ENCODE peak calls at places on chromosomes 1 and 21, in nine cellular contexts. One of them, this sample, is unnamed.

GRCh38 chr1:117607471-117607870 is 1.6 kb downstream of the TENT5C start:
- DNase-seq in A673: peak
- DNase-seq in heart left ventricle: peak
- DNase-seq in CD8-positive, alpha-beta T cell: peak
- DNase-seq in CD4-positive, alpha-beta memory T cell: peak
- DNase-seq in astrocyte: peak
- DNase-seq in fibroblast of lung: no peak
- DNase-seq in lung: peak
- DNase-seq in tibial nerve: no peak
- DNase-seq in this sample: peak

GRCh38 chr1:211229365-211229759 is 29.8 kb upstream of the RCOR3 start:
- DNase-seq in tibial nerve: no peak
- DNase-seq in A673: no peak
- DNase-seq in CD4-positive, alpha-beta memory T cell: no peak
- DNase-seq in astrocyte: no peak
- DNase-seq in heart left ventricle: no peak
- DNase-seq in fibroblast of lung: no peak
- DNase-seq in lung: no peak
- DNase-seq in CD8-positive, alpha-beta T cell: peak
- DNase-seq in this sample: no peak

GRCh38 chr21:17390575-17390974 is 122.3 kb upstream of the CXADR start:
- DNase-seq in fibroblast of lung: no peak
- DNase-seq in CD8-positive, alpha-beta T cell: no peak
- DNase-seq in CD4-positive, alpha-beta memory T cell: no peak
- DNase-seq in A673: peak
- DNase-seq in astrocyte: no peak
- DNase-seq in lung: no peak
- DNase-seq in tibial nerve: no peak
- DNase-seq in heart left ventricle: no peak
- DNase-seq in this sample: no peak

GRCh38 chr1:210076620-210077019 is 138.6 kb downstream of the SYT14 start:
- DNase-seq in fibroblast of lung: no peak
- DNase-seq in astrocyte: no peak
- DNase-seq in lung: no peak
- DNase-seq in A673: no peak
- DNase-seq in CD8-positive, alpha-beta T cell: no peak
- DNase-seq in CD4-positive, alpha-beta memory T cell: no peak
- DNase-seq in heart left ventricle: no peak
- DNase-seq in tibial nerve: no peak
- DNase-seq in this sample: no peak

GRCh38 chr1:156102634-156103511 is 11.6 kb upstream of the LMNA start:
- DNase-seq in heart left ventricle: peak
- DNase-seq in astrocyte: peak
- DNase-seq in tibial nerve: no peak
- DNase-seq in CD8-positive, alpha-beta T cell: no peak
- DNase-seq in CD4-positive, alpha-beta memory T cell: no peak
- DNase-seq in A673: no peak
- DNase-seq in fibroblast of lung: peak
- DNase-seq in lung: no peak
- DNase-seq in this sample: no peak

GRCh38 chr1:68916227-68916853 is 419.5 kb upstream of the DEPDC1 start:
- DNase-seq in astrocyte: peak
- DNase-seq in CD4-positive, alpha-beta memory T cell: no peak
- DNase-seq in tibial nerve: peak
- DNase-seq in heart left ventricle: peak
- DNase-seq in lung: no peak
- DNase-seq in CD8-positive, alpha-beta T cell: no peak
- DNase-seq in fibroblast of lung: peak
- DNase-seq in A673: no peak
- DNase-seq in this sample: peak

GRCh38 chr21:45388611-45389296 is 16.2 kb upstream of the COL18A1 start:
- DNase-seq in astrocyte: no peak
- DNase-seq in heart left ventricle: no peak
- DNase-seq in CD4-positive, alpha-beta memory T cell: no peak
- DNase-seq in lung: no peak
- DNase-seq in tibial nerve: no peak
- DNase-seq in fibroblast of lung: no peak
- DNase-seq in A673: no peak
- DNase-seq in CD8-positive, alpha-beta T cell: no peak
- DNase-seq in this sample: peak

GRCh38 chr1:43953361-43953760 is 6.6 kb downstream of the IPO13 start:
- DNase-seq in tibial nerve: no peak
- DNase-seq in astrocyte: no peak
- DNase-seq in A673: no peak
- DNase-seq in lung: no peak
- DNase-seq in CD4-positive, alpha-beta memory T cell: no peak
- DNase-seq in fibroblast of lung: no peak
- DNase-seq in heart left ventricle: no peak
- DNase-seq in CD8-positive, alpha-beta T cell: no peak
- DNase-seq in this sample: no peak

GRCh38 chr1:1551524-1552262 is 11.3 kb upstream of the TMEM240 start:
- DNase-seq in CD4-positive, alpha-beta memory T cell: no peak
- DNase-seq in A673: no peak
- DNase-seq in heart left ventricle: no peak
- DNase-seq in CD8-positive, alpha-beta T cell: no peak
- DNase-seq in tibial nerve: no peak
- DNase-seq in lung: no peak
- DNase-seq in astrocyte: no peak
- DNase-seq in fibroblast of lung: no peak
- DNase-seq in this sample: no peak

GRCh38 chr1:7930547-7931445 is 9.8 kb downstream of the TNFRSF9 start:
- DNase-seq in A673: no peak
- DNase-seq in astrocyte: no peak
- DNase-seq in fibroblast of lung: no peak
- DNase-seq in CD8-positive, alpha-beta T cell: no peak
- DNase-seq in tibial nerve: no peak
- DNase-seq in heart left ventricle: no peak
- DNase-seq in CD4-positive, alpha-beta memory T cell: peak
- DNase-seq in lung: no peak
- DNase-seq in this sample: no peak

GRCh38 chr1:155897746-155898145 is 13.4 kb downstream of the RIT1 start:
- DNase-seq in A673: peak
- DNase-seq in astrocyte: no peak
- DNase-seq in fibroblast of lung: no peak
- DNase-seq in CD8-positive, alpha-beta T cell: no peak
- DNase-seq in lung: no peak
- DNase-seq in heart left ventricle: no peak
- DNase-seq in CD4-positive, alpha-beta memory T cell: no peak
- DNase-seq in tibial nerve: no peak
- DNase-seq in this sample: no peak

GRCh38 chr1:22708777-22709176 is 1.9 kb upstream of the EPHB2 start:
- DNase-seq in lung: no peak
- DNase-seq in astrocyte: no peak
- DNase-seq in CD8-positive, alpha-beta T cell: no peak
- DNase-seq in fibroblast of lung: no peak
- DNase-seq in A673: no peak
- DNase-seq in tibial nerve: no peak
- DNase-seq in CD4-positive, alpha-beta memory T cell: no peak
- DNase-seq in heart left ventricle: no peak
- DNase-seq in this sample: no peak

GRCh38 chr1:22711071-22711470 is 432 bp downstream of the EPHB2 start:
- DNase-seq in CD8-positive, alpha-beta T cell: no peak
- DNase-seq in astrocyte: no peak
- DNase-seq in lung: no peak
- DNase-seq in heart left ventricle: no peak
- DNase-seq in fibroblast of lung: no peak
- DNase-seq in A673: no peak
- DNase-seq in CD4-positive, alpha-beta memory T cell: no peak
- DNase-seq in tibial nerve: no peak
- DNase-seq in this sample: no peak

GRCh38 chr1:22709891-22710687 is 550 bp upstream of the EPHB2 start:
- DNase-seq in CD8-positive, alpha-beta T cell: no peak
- DNase-seq in astrocyte: peak
- DNase-seq in heart left ventricle: peak
- DNase-seq in fibroblast of lung: peak
- DNase-seq in lung: no peak
- DNase-seq in tibial nerve: peak
- DNase-seq in A673: peak
- DNase-seq in CD4-positive, alpha-beta memory T cell: no peak
- DNase-seq in this sample: peak

GRCh38 chr1:22710688-22711024 is at the start of gene EPHB2:
- DNase-seq in astrocyte: no peak
- DNase-seq in lung: no peak
- DNase-seq in A673: peak
- DNase-seq in heart left ventricle: peak
- DNase-seq in tibial nerve: no peak
- DNase-seq in CD4-positive, alpha-beta memory T cell: no peak
- DNase-seq in CD8-positive, alpha-beta T cell: no peak
- DNase-seq in fibroblast of lung: peak
- DNase-seq in this sample: no peak

DNA sequence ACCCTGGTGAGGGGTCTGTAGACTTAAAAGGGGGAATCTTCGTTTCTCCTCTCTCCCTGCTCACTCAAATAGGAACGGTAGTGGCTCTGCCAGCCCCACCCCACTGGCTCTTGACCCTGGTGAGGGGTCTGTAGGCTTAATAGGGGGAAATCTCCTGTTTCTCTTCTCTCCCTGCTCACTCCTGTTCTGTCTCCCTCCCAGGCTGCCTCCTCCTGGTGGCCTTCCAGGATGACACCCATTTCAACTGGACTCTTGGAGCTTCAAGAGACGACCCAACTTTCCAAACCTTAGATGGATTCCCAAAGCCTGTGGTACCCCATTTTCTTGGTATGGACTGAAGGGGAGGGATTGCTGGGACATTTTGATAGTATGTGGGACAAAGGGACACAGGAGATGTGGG is 1.4 kb upstream of the EPHB2 start:
- DNase-seq in CD8-positive, alpha-beta T cell: no peak
- DNase-seq in astrocyte: no peak
- DNase-seq in heart left ventricle: no peak
- DNase-seq in lung: no peak
- DNase-seq in fibroblast of lung: no peak
- DNase-seq in CD4-positive, alpha-beta memory T cell: no peak
- DNase-seq in tibial nerve: no peak
- DNase-seq in A673: no peak
- DNase-seq in this sample: no peak
- H3K27ac ChIP-seq in CD8-positive, alpha-beta T cell: no peak
- H3K27ac ChIP-seq in astrocyte: no peak
- H3K27ac ChIP-seq in heart left ventricle: no peak
- H3K27ac ChIP-seq in lung: no peak
- H3K27ac ChIP-seq in fibroblast of lung: no peak
- H3K27ac ChIP-seq in CD4-positive, alpha-beta memory T cell: no peak
- H3K27ac ChIP-seq in tibial nerve: no peak
- H3K27ac ChIP-seq in A673: no peak
- H3K27ac ChIP-seq in this sample: no peak

GRCh38 chr1:12594966-12595838 is 22.8 kb downstream of the DHRS3 start:
- DNase-seq in fibroblast of lung: peak
- DNase-seq in astrocyte: peak
- DNase-seq in heart left ventricle: peak
- DNase-seq in lung: peak
- DNase-seq in CD4-positive, alpha-beta memory T cell: no peak
- DNase-seq in CD8-positive, alpha-beta T cell: peak
- DNase-seq in A673: no peak
- DNase-seq in tibial nerve: no peak
- DNase-seq in this sample: peak
- H3K4me3 ChIP-seq in fibroblast of lung: no peak
- H3K4me3 ChIP-seq in astrocyte: peak
- H3K4me3 ChIP-seq in heart left ventricle: peak
- H3K4me3 ChIP-seq in lung: no peak
- H3K4me3 ChIP-seq in CD4-positive, alpha-beta memory T cell: no peak
- H3K4me3 ChIP-seq in CD8-positive, alpha-beta T cell: peak
- H3K4me3 ChIP-seq in A673: no peak
- H3K4me3 ChIP-seq in tibial nerve: peak
- H3K4me3 ChIP-seq in this sample: peak

GRCh38 chr1:59917026-59917784 is 9.4 kb downstream of the CYP2J2 start:
- DNase-seq in A673: no peak
- DNase-seq in CD8-positive, alpha-beta T cell: no peak
- DNase-seq in fibroblast of lung: no peak
- DNase-seq in heart left ventricle: no peak
- DNase-seq in lung: no peak
- DNase-seq in tibial nerve: no peak
- DNase-seq in CD4-positive, alpha-beta memory T cell: no peak
- DNase-seq in astrocyte: no peak
- DNase-seq in this sample: no peak
- H3K27ac ChIP-seq in A673: no peak
- H3K27ac ChIP-seq in CD8-positive, alpha-beta T cell: no peak
- H3K27ac ChIP-seq in fibroblast of lung: no peak
- H3K27ac ChIP-seq in heart left ventricle: peak
- H3K27ac ChIP-seq in lung: no peak
- H3K27ac ChIP-seq in tibial nerve: peak
- H3K27ac ChIP-seq in CD4-positive, alpha-beta memory T cell: no peak
- H3K27ac ChIP-seq in astrocyte: no peak
- H3K27ac ChIP-seq in this sample: no peak

DNA sequence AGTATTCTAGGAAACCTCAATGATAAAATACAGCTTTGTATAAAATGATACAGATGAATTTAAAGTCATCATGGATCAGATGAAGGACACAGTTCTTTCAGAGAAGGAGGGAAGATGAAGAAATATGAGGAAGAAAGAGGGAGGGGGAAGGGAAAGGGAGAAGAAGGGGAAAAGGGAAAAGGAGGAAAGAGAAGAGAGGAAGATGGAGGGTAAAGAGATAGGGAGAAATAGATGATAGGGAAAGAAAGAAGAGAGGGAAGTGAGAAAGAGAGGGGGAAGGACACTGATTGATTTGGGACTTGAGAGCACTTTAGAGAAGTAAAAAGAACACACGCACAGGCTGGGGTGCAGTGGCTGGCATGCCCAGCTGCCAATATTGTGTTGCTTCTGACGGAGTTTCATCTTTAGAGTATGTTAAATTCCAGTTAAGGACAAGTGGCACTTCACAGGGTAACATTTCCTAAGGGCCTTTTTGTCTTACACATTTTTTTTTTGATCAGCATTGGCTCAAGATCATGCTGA is 235.9 kb upstream of the DMRTA2 start:
- DNase-seq in CD8-positive, alpha-beta T cell: no peak
- DNase-seq in lung: peak
- DNase-seq in CD4-positive, alpha-beta memory T cell: no peak
- DNase-seq in A673: no peak
- DNase-seq in fibroblast of lung: no peak
- DNase-seq in tibial nerve: no peak
- DNase-seq in heart left ventricle: no peak
- DNase-seq in astrocyte: no peak
- DNase-seq in this sample: no peak
- H3K4me3 ChIP-seq in CD8-positive, alpha-beta T cell: no peak
- H3K4me3 ChIP-seq in lung: no peak
- H3K4me3 ChIP-seq in CD4-positive, alpha-beta memory T cell: no peak
- H3K4me3 ChIP-seq in A673: no peak
- H3K4me3 ChIP-seq in fibroblast of lung: no peak
- H3K4me3 ChIP-seq in tibial nerve: no peak
- H3K4me3 ChIP-seq in heart left ventricle: no peak
- H3K4me3 ChIP-seq in astrocyte: no peak
- H3K4me3 ChIP-seq in this sample: no peak

DNA sequence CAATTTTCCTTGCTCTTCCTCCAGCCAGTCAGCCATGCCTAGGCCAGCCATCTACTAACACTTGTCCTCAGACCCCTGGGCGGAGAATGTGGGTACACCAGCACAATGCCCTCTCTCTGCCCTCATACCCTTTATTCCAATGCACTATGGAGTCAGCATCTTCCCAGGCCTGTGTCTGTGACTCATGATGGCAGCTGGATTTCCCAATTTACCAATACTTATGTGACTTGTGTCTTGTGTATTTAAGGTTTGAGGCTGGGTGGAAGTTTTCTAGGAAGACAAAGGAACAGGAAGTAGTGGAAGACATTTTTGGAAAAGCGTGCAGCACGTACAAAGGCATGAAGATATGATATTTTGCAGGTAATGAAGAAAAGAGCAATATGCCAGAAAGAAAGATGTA is 114.3 kb downstream of the NMNAT2 start:
- DNase-seq in astrocyte: no peak
- DNase-seq in A673: no peak
- DNase-seq in CD8-positive, alpha-beta T cell: no peak
- DNase-seq in fibroblast of lung: peak
- DNase-seq in lung: no peak
- DNase-seq in heart left ventricle: no peak
- DNase-seq in tibial nerve: no peak
- DNase-seq in CD4-positive, alpha-beta memory T cell: no peak
- DNase-seq in this sample: no peak
- H3K27ac ChIP-seq in astrocyte: no peak
- H3K27ac ChIP-seq in A673: no peak
- H3K27ac ChIP-seq in CD8-positive, alpha-beta T cell: no peak
- H3K27ac ChIP-seq in fibroblast of lung: no peak
- H3K27ac ChIP-seq in lung: no peak
- H3K27ac ChIP-seq in heart left ventricle: peak
- H3K27ac ChIP-seq in tibial nerve: no peak
- H3K27ac ChIP-seq in CD4-positive, alpha-beta memory T cell: no peak
- H3K27ac ChIP-seq in this sample: peak

This sample was measured in uterus.